ENCODE peak calls at places on chromosomes 6 and 20, in nine cellular contexts. One of them, this sample, is unnamed.

GRCh38 chr6:38034269-38034914 is 214.9 kb downstream of the ZFAND3 start:
- DNase-seq in OCI-LY7: peak; percentile 18
- DNase-seq in astrocyte: peak; percentile 44
- DNase-seq in cardiac muscle cell: peak; percentile 73
- DNase-seq in thoracic aorta: no peak
- DNase-seq in mucosa of descending colon: no peak
- DNase-seq in uterus: no peak
- DNase-seq in mesendoderm: peak; percentile 51
- DNase-seq in iPS DF 6.9: no peak
- DNase-seq in this sample: no peak

GRCh38 chr20:17786221-17786718 is 86.5 kb downstream of the BANF2 start:
- DNase-seq in OCI-LY7: no peak
- DNase-seq in astrocyte: peak; percentile 75
- DNase-seq in cardiac muscle cell: peak; percentile 72
- DNase-seq in thoracic aorta: no peak
- DNase-seq in mucosa of descending colon: no peak
- DNase-seq in uterus: no peak
- DNase-seq in mesendoderm: no peak
- DNase-seq in iPS DF 6.9: no peak
- DNase-seq in this sample: no peak

GRCh38 chr20:11267131-11267761 is 593.4 kb upstream of the JAG1 start:
- DNase-seq in OCI-LY7: no peak
- DNase-seq in astrocyte: peak; percentile 97
- DNase-seq in cardiac muscle cell: peak; percentile 96
- DNase-seq in thoracic aorta: no peak
- DNase-seq in mucosa of descending colon: no peak
- DNase-seq in uterus: peak; percentile 71
- DNase-seq in mesendoderm: peak; percentile 96
- DNase-seq in iPS DF 6.9: no peak
- DNase-seq in this sample: no peak

GRCh38 chr6:47817749-47818148 is 35.9 kb downstream of the OPN5 start:
- DNase-seq in OCI-LY7: no peak
- DNase-seq in astrocyte: no peak
- DNase-seq in cardiac muscle cell: no peak
- DNase-seq in thoracic aorta: no peak
- DNase-seq in mucosa of descending colon: no peak
- DNase-seq in uterus: no peak
- DNase-seq in mesendoderm: peak; percentile 15
- DNase-seq in iPS DF 6.9: no peak
- DNase-seq in this sample: no peak

GRCh38 chr6:165656581-165657324 is 6.3 kb downstream of the PDE10A start:
- DNase-seq in OCI-LY7: no peak
- DNase-seq in astrocyte: no peak
- DNase-seq in cardiac muscle cell: no peak
- DNase-seq in thoracic aorta: no peak
- DNase-seq in mucosa of descending colon: no peak
- DNase-seq in uterus: no peak
- DNase-seq in mesendoderm: peak; percentile 71
- DNase-seq in iPS DF 6.9: no peak
- DNase-seq in this sample: no peak

GRCh38 chr6:72286911-72287311 is 335.0 kb upstream of the KCNQ5 start:
- DNase-seq in OCI-LY7: no peak
- DNase-seq in astrocyte: peak; percentile 73
- DNase-seq in cardiac muscle cell: peak; percentile 69
- DNase-seq in thoracic aorta: no peak
- DNase-seq in mucosa of descending colon: no peak
- DNase-seq in uterus: no peak
- DNase-seq in mesendoderm: no peak
- DNase-seq in iPS DF 6.9: no peak
- DNase-seq in this sample: no peak

GRCh38 chr20:10716855-10717254 is 43.1 kb upstream of the JAG1 start:
- DNase-seq in OCI-LY7: no peak
- DNase-seq in astrocyte: peak; percentile 39
- DNase-seq in cardiac muscle cell: no peak
- DNase-seq in thoracic aorta: no peak
- DNase-seq in mucosa of descending colon: no peak
- DNase-seq in uterus: no peak
- DNase-seq in mesendoderm: no peak
- DNase-seq in iPS DF 6.9: no peak
- DNase-seq in this sample: no peak

GRCh38 chr6:138757131-138757530 is 16.4 kb upstream of the CCDC28A start:
- DNase-seq in OCI-LY7: no peak
- DNase-seq in astrocyte: no peak
- DNase-seq in cardiac muscle cell: peak; percentile 75
- DNase-seq in thoracic aorta: no peak
- DNase-seq in mucosa of descending colon: no peak
- DNase-seq in uterus: no peak
- DNase-seq in mesendoderm: no peak
- DNase-seq in iPS DF 6.9: no peak
- DNase-seq in this sample: no peak

GRCh38 chr20:32780749-32781402 is 18.7 kb downstream of the DNMT3B start:
- DNase-seq in OCI-LY7: no peak
- DNase-seq in astrocyte: no peak
- DNase-seq in cardiac muscle cell: no peak
- DNase-seq in thoracic aorta: no peak
- DNase-seq in mucosa of descending colon: no peak
- DNase-seq in uterus: no peak
- DNase-seq in mesendoderm: peak; percentile 46
- DNase-seq in iPS DF 6.9: no peak
- DNase-seq in this sample: no peak

GRCh38 chr20:18683839-18684238 is 96.0 kb downstream of the DTD1 start:
- DNase-seq in OCI-LY7: no peak
- DNase-seq in astrocyte: no peak
- DNase-seq in cardiac muscle cell: no peak
- DNase-seq in thoracic aorta: no peak
- DNase-seq in mucosa of descending colon: no peak
- DNase-seq in uterus: no peak
- DNase-seq in mesendoderm: peak; percentile 27
- DNase-seq in iPS DF 6.9: peak; percentile 33
- DNase-seq in this sample: no peak

GRCh38 chr20:41452226-41452625 is 85.6 kb upstream of the EMILIN3 start:
- DNase-seq in OCI-LY7: no peak
- DNase-seq in astrocyte: no peak
- DNase-seq in cardiac muscle cell: no peak
- DNase-seq in thoracic aorta: no peak
- DNase-seq in mucosa of descending colon: no peak
- DNase-seq in uterus: no peak
- DNase-seq in mesendoderm: no peak
- DNase-seq in iPS DF 6.9: no peak
- DNase-seq in this sample: no peak

GRCh38 chr6:24574809-24575208 is 71.2 kb downstream of the KIAA0319 start:
- DNase-seq in OCI-LY7: peak; percentile 77
- DNase-seq in astrocyte: no peak
- DNase-seq in cardiac muscle cell: no peak
- DNase-seq in thoracic aorta: no peak
- DNase-seq in mucosa of descending colon: no peak
- DNase-seq in uterus: no peak
- DNase-seq in mesendoderm: peak; percentile 76
- DNase-seq in iPS DF 6.9: no peak
- DNase-seq in this sample: no peak

GRCh38 chr6:44254201-44254956 is 2.9 kb downstream of the SLC35B2 start:
- DNase-seq in OCI-LY7: no peak
- DNase-seq in astrocyte: no peak
- DNase-seq in cardiac muscle cell: no peak
- DNase-seq in thoracic aorta: no peak
- DNase-seq in mucosa of descending colon: no peak
- DNase-seq in uterus: no peak
- DNase-seq in mesendoderm: no peak
- DNase-seq in iPS DF 6.9: no peak
- DNase-seq in this sample: no peak

GRCh38 chr6:42210551-42210950 is 7.1 kb downstream of the MRPS10 start:
- DNase-seq in OCI-LY7: no peak
- DNase-seq in astrocyte: no peak
- DNase-seq in cardiac muscle cell: no peak
- DNase-seq in thoracic aorta: no peak
- DNase-seq in mucosa of descending colon: no peak
- DNase-seq in uterus: no peak
- DNase-seq in mesendoderm: no peak
- DNase-seq in iPS DF 6.9: no peak
- DNase-seq in this sample: no peak

GRCh38 chr6:113276631-113277030 is 580.5 kb upstream of the MARCKS start:
- DNase-seq in OCI-LY7: no peak
- DNase-seq in astrocyte: no peak
- DNase-seq in cardiac muscle cell: peak; percentile 16
- DNase-seq in thoracic aorta: no peak
- DNase-seq in mucosa of descending colon: no peak
- DNase-seq in uterus: no peak
- DNase-seq in mesendoderm: no peak
- DNase-seq in iPS DF 6.9: no peak
- DNase-seq in this sample: no peak

GRCh38 chr6:149140137-149140909 is 177.2 kb upstream of the TAB2 start:
- DNase-seq in OCI-LY7: no peak
- DNase-seq in astrocyte: no peak
- DNase-seq in cardiac muscle cell: peak; percentile 29
- DNase-seq in thoracic aorta: no peak
- DNase-seq in mucosa of descending colon: peak; percentile 28
- DNase-seq in uterus: no peak
- DNase-seq in mesendoderm: no peak
- DNase-seq in iPS DF 6.9: no peak
- DNase-seq in this sample: no peak

GRCh38 chr20:20498081-20498861 is 130.4 kb downstream of the INSM1 start:
- DNase-seq in OCI-LY7: no peak
- DNase-seq in astrocyte: peak; percentile 55
- DNase-seq in cardiac muscle cell: no peak
- DNase-seq in thoracic aorta: no peak
- DNase-seq in mucosa of descending colon: no peak
- DNase-seq in uterus: no peak
- DNase-seq in mesendoderm: peak; percentile 21
- DNase-seq in iPS DF 6.9: no peak
- DNase-seq in this sample: no peak

GRCh38 chr6:73790572-73790971 is 94.6 kb downstream of the CD109 start:
- DNase-seq in OCI-LY7: no peak
- DNase-seq in astrocyte: no peak
- DNase-seq in cardiac muscle cell: no peak
- DNase-seq in thoracic aorta: no peak
- DNase-seq in mucosa of descending colon: no peak
- DNase-seq in uterus: no peak
- DNase-seq in mesendoderm: no peak
- DNase-seq in iPS DF 6.9: no peak
- DNase-seq in this sample: no peak

GRCh38 chr6:36954262-36954931 is at the start of gene PI16:
- DNase-seq in OCI-LY7: no peak
- DNase-seq in astrocyte: no peak
- DNase-seq in cardiac muscle cell: no peak
- DNase-seq in thoracic aorta: no peak
- DNase-seq in mucosa of descending colon: no peak
- DNase-seq in uterus: no peak
- DNase-seq in mesendoderm: no peak
- DNase-seq in iPS DF 6.9: no peak
- DNase-seq in this sample: no peak

GRCh38 chr6:18492957-18493356 is 105.8 kb downstream of the RNF144B start:
- DNase-seq in OCI-LY7: no peak
- DNase-seq in astrocyte: no peak
- DNase-seq in cardiac muscle cell: no peak
- DNase-seq in thoracic aorta: no peak
- DNase-seq in mucosa of descending colon: no peak
- DNase-seq in uterus: no peak
- DNase-seq in mesendoderm: no peak
- DNase-seq in iPS DF 6.9: no peak
- DNase-seq in this sample: no peak

GRCh38 chr6:35475573-35475972 is 7.4 kb downstream of the RPL10A start:
- DNase-seq in OCI-LY7: no peak
- DNase-seq in astrocyte: no peak
- DNase-seq in cardiac muscle cell: no peak
- DNase-seq in thoracic aorta: no peak
- DNase-seq in mucosa of descending colon: no peak
- DNase-seq in uterus: no peak
- DNase-seq in mesendoderm: no peak
- DNase-seq in iPS DF 6.9: no peak
- DNase-seq in this sample: no peak
- H3K36me3 ChIP-seq in OCI-LY7: peaks cover 38% of the 10 kb centered on the region
- H3K36me3 ChIP-seq in astrocyte: peaks cover 24% of the 10 kb centered on the region
- H3K36me3 ChIP-seq in cardiac muscle cell: peaks cover 33% of the 10 kb centered on the region
- H3K36me3 ChIP-seq in thoracic aorta: peaks cover 77% of the 10 kb centered on the region
- H3K36me3 ChIP-seq in mucosa of descending colon: peaks cover 3% of the 10 kb centered on the region
- H3K36me3 ChIP-seq in uterus: no peaks in the 10 kb centered on the region
- H3K36me3 ChIP-seq in mesendoderm: peaks cover 14% of the 10 kb centered on the region
- H3K36me3 ChIP-seq in iPS DF 6.9: peaks cover 31% of the 10 kb centered on the region
- H3K36me3 ChIP-seq in this sample: peaks cover 8% of the 10 kb centered on the region

GRCh38 chr6:111399600-111399999 is 83.4 kb downstream of the REV3L start:
- DNase-seq in OCI-LY7: no peak
- DNase-seq in astrocyte: no peak
- DNase-seq in cardiac muscle cell: no peak
- DNase-seq in thoracic aorta: no peak
- DNase-seq in mucosa of descending colon: no peak
- DNase-seq in uterus: no peak
- DNase-seq in mesendoderm: no peak
- DNase-seq in iPS DF 6.9: no peak
- DNase-seq in this sample: no peak

GRCh38 chr6:111406200-111406711 is 76.8 kb downstream of the REV3L start:
- DNase-seq in OCI-LY7: peak; percentile 82
- DNase-seq in astrocyte: no peak
- DNase-seq in cardiac muscle cell: no peak
- DNase-seq in thoracic aorta: no peak
- DNase-seq in mucosa of descending colon: no peak
- DNase-seq in uterus: no peak
- DNase-seq in mesendoderm: no peak
- DNase-seq in iPS DF 6.9: no peak
- DNase-seq in this sample: no peak

GRCh38 chr6:111407686-111408085 is 75.3 kb downstream of the REV3L start:
- DNase-seq in OCI-LY7: no peak
- DNase-seq in astrocyte: no peak
- DNase-seq in cardiac muscle cell: no peak
- DNase-seq in thoracic aorta: no peak
- DNase-seq in mucosa of descending colon: no peak
- DNase-seq in uterus: no peak
- DNase-seq in mesendoderm: no peak
- DNase-seq in iPS DF 6.9: no peak
- DNase-seq in this sample: no peak

GRCh38 chr6:111403388-111403787 is 79.6 kb downstream of the REV3L start:
- DNase-seq in OCI-LY7: no peak
- DNase-seq in astrocyte: no peak
- DNase-seq in cardiac muscle cell: no peak
- DNase-seq in thoracic aorta: no peak
- DNase-seq in mucosa of descending colon: no peak
- DNase-seq in uterus: no peak
- DNase-seq in mesendoderm: no peak
- DNase-seq in iPS DF 6.9: no peak
- DNase-seq in this sample: no peak
- H3K4me1 ChIP-seq in OCI-LY7: peaks cover 16% of the 10 kb centered on the region
- H3K4me1 ChIP-seq in astrocyte: no peaks in the 10 kb centered on the region
- H3K4me1 ChIP-seq in cardiac muscle cell: no peaks in the 10 kb centered on the region
- H3K4me1 ChIP-seq in thoracic aorta: peaks cover 3% of the 10 kb centered on the region
- H3K4me1 ChIP-seq in mucosa of descending colon: no peaks in the 10 kb centered on the region
- H3K4me1 ChIP-seq in uterus: no peaks in the 10 kb centered on the region
- H3K4me1 ChIP-seq in mesendoderm: no peaks in the 10 kb centered on the region
- H3K4me1 ChIP-seq in iPS DF 6.9: no peaks in the 10 kb centered on the region
- H3K4me1 ChIP-seq in this sample: no peaks in the 10 kb centered on the region

GRCh38 chr6:31144296-31144969 is 5.6 kb upstream of the PSORS1C2 start:
- DNase-seq in OCI-LY7: no peak
- DNase-seq in astrocyte: no peak
- DNase-seq in cardiac muscle cell: no peak
- DNase-seq in thoracic aorta: no peak
- DNase-seq in mucosa of descending colon: peak; percentile 78
- DNase-seq in uterus: no peak
- DNase-seq in mesendoderm: no peak
- DNase-seq in iPS DF 6.9: no peak
- DNase-seq in this sample: no peak
- H3K36me3 ChIP-seq in OCI-LY7: no peaks in the 10 kb centered on the region
- H3K36me3 ChIP-seq in astrocyte: peaks cover 3% of the 10 kb centered on the region
- H3K36me3 ChIP-seq in cardiac muscle cell: no peaks in the 10 kb centered on the region
- H3K36me3 ChIP-seq in thoracic aorta: peaks cover 9% of the 10 kb centered on the region
- H3K36me3 ChIP-seq in mucosa of descending colon: no peaks in the 10 kb centered on the region
- H3K36me3 ChIP-seq in uterus: no peaks in the 10 kb centered on the region
- H3K36me3 ChIP-seq in mesendoderm: peaks cover 2% of the 10 kb centered on the region
- H3K36me3 ChIP-seq in iPS DF 6.9: peaks cover 13% of the 10 kb centered on the region
- H3K36me3 ChIP-seq in this sample: no peaks in the 10 kb centered on the region

GRCh38 chr6:106159531-106159940 is 73.4 kb downstream of the PRDM1 start:
- DNase-seq in OCI-LY7: no peak
- DNase-seq in astrocyte: peak; percentile 98
- DNase-seq in cardiac muscle cell: peak; percentile 86
- DNase-seq in thoracic aorta: no peak
- DNase-seq in mucosa of descending colon: no peak
- DNase-seq in uterus: no peak
- DNase-seq in mesendoderm: no peak
- DNase-seq in iPS DF 6.9: no peak
- DNase-seq in this sample: no peak
- H3K4me1 ChIP-seq in OCI-LY7: peaks cover 22% of the 10 kb centered on the region
- H3K4me1 ChIP-seq in astrocyte: peaks cover 34% of the 10 kb centered on the region
- H3K4me1 ChIP-seq in cardiac muscle cell: peaks cover 7% of the 10 kb centered on the region
- H3K4me1 ChIP-seq in thoracic aorta: peaks cover 4% of the 10 kb centered on the region
- H3K4me1 ChIP-seq in mucosa of descending colon: no peaks in the 10 kb centered on the region
- H3K4me1 ChIP-seq in uterus: no peaks in the 10 kb centered on the region
- H3K4me1 ChIP-seq in mesendoderm: peaks cover 12% of the 10 kb centered on the region
- H3K4me1 ChIP-seq in iPS DF 6.9: peaks cover 3% of the 10 kb centered on the region
- H3K4me1 ChIP-seq in this sample: no peaks in the 10 kb centered on the region